ENCODE peak calls at places on chromosomes 2 and 18, in five cellular contexts. O, Q, U, B and I are unnamed samples.

GRCh38 chr2:113894156-113894743 is 4.4 kb downstream of the ACTR3 start:
- DNase-seq in O (no peak), Q (peak; percentile 77), U (no peak), B (peak; percentile 67), I (no peak)

GRCh38 chr2:134445981-134446380 is 192.1 kb downstream of the MGAT5 start:
- DNase-seq in O (no peak), Q (no peak), U (no peak), B (no peak), I (no peak)

GRCh38 chr2:15820927-15821326 is 119.4 kb upstream of the MYCN start:
- DNase-seq in O (no peak), Q (no peak), U (no peak), B (no peak), I (no peak)

GRCh38 chr2:234136461-234136860 is 86.0 kb downstream of the SPP2 start:
- DNase-seq in O (no peak), Q (peak; percentile 95), U (no peak), B (no peak), I (no peak)

GRCh38 chr2:170929686-170930050 is 615 bp downstream of the GORASP2 start:
- DNase-seq in O (no peak), Q (peak; percentile 8), U (peak; percentile 27), B (no peak), I (peak; percentile 26)

GRCh38 chr2:240646061-240646899 is 21.0 kb downstream of the GPR35 start:
- DNase-seq in O (no peak), Q (no peak), U (no peak), B (no peak), I (no peak)

GRCh38 chr18:58216071-58216471 is 172.0 kb downstream of the NEDD4L start:
- DNase-seq in O (no peak), Q (peak; percentile 33), U (no peak), B (no peak), I (no peak)

GRCh38 chr2:62578837-62579640 is 73.0 kb upstream of the TMEM17 start:
- DNase-seq in O (no peak), Q (peak; percentile 92), U (no peak), B (no peak), I (no peak)

GRCh38 chr2:43025709-43026290 is 200.6 kb downstream of the ZFP36L2 start:
- DNase-seq in O (no peak), Q (no peak), U (no peak), B (no peak), I (no peak)

GRCh38 chr2:190860985-190861721 is 19.5 kb upstream of the GLS start:
- DNase-seq in O (no peak), Q (peak; percentile 80), U (no peak), B (no peak), I (no peak)